ENCODE peak calls at places on chromosomes 12 and 14, in eight cellular contexts. C is ovary, N is GM12878, M is A549, A is sigmoid colon, X is upper lobe of left lung, E is HepG2, Q is suprapubic skin. S is an unnamed sample.

GRCh38 chr14:79515158-79515557 is 696.1 kb downstream of the DIO2 start:
- DNase-seq in E (no peak), C (no peak), A (no peak), N (no peak), X (no peak), M (no peak), Q (no peak), S (no peak)

GRCh38 chr14:35533357-35534129 is 421 bp upstream of the INSM2 start:
- DNase-seq in X (peak; percentile 93), C (peak; percentile 49), N (no peak), Q (no peak), E (peak; percentile 70), M (peak; percentile 60), A (peak; percentile 64), S (no peak)

GRCh38 chr12:110079477-110080400 is 31.4 kb upstream of the C12orf76 start:
- DNase-seq in A (peak; percentile 72), Q (no peak), C (no peak), N (peak; percentile 86), M (peak; percentile 63), X (no peak), E (peak; percentile 96), S (peak; percentile 38)

GRCh38 chr14:106733771-106734170 is 1207.4 kb downstream of the TMEM121 start:
- DNase-seq in X (no peak), N (no peak), M (no peak), E (no peak), A (no peak), Q (no peak), C (no peak), S (no peak)

GRCh38 chr12:95608252-95609033 is 57.2 kb upstream of the USP44 start:
- DNase-seq in X (no peak), N (no peak), Q (peak; percentile 76), A (no peak), C (peak; percentile 73), M (peak; percentile 46), E (peak; percentile 28), S (peak; percentile 68)

GRCh38 chr14:89507521-89507920 is 90.5 kb upstream of the FOXN3 start:
- DNase-seq in M (no peak), X (no peak), A (no peak), E (peak; percentile 32), N (peak; percentile 52), C (no peak), Q (no peak), S (no peak)

GRCh38 chr14:51738754-51739153 is 87.0 kb downstream of the FRMD6 start:
- DNase-seq in N (no peak), Q (no peak), M (peak; percentile 31), C (no peak), X (no peak), E (peak; percentile 4), A (no peak), S (no peak)

GRCh38 chr12:131082795-131083194 is 129.1 kb downstream of the ADGRD1 start:
- DNase-seq in C (no peak), N (no peak), Q (no peak), E (no peak), M (no peak), A (no peak), X (no peak), S (no peak)

GRCh38 chr14:75333523-75334190 is 55.0 kb downstream of the FOS start:
- DNase-seq in E (no peak), Q (no peak), M (no peak), N (no peak), C (no peak), A (peak; percentile 56), X (peak; percentile 54), S (no peak)

GRCh38 chr14:90398841-90399540 is 2.2 kb downstream of the CALM1 start:
- DNase-seq in C (no peak), A (no peak), E (no peak), Q (no peak), N (no peak), X (no peak), M (no peak), S (no peak)

GRCh38 chr14:91925727-91926121 is 21.8 kb downstream of the FBLN5 start:
- DNase-seq in E (no peak), X (no peak), N (no peak), M (no peak), Q (no peak), C (no peak), A (peak; percentile 58), S (no peak)

GRCh38 chr12:6914246-6914947 is at the start of gene ENO2:
- DNase-seq in M (peak; percentile 79), N (no peak), Q (peak; percentile 89), X (peak; percentile 95), A (peak; percentile 94), C (peak; percentile 78), E (peak; percentile 44), S (peak; percentile 57)

GRCh38 chr14:103711516-103712431 is 3.5 kb downstream of the XRCC3 start:
- DNase-seq in C (peak; percentile 65), E (no peak), Q (no peak), M (no peak), N (no peak), X (peak; percentile 87), A (peak; percentile 84), S (no peak)

GRCh38 chr12:114401346-114402320 is 4.3 kb downstream of the TBX5 start:
- DNase-seq in X (no peak), M (no peak), Q (no peak), N (no peak), E (no peak), A (peak; percentile 10), C (no peak), S (no peak)

DNA sequence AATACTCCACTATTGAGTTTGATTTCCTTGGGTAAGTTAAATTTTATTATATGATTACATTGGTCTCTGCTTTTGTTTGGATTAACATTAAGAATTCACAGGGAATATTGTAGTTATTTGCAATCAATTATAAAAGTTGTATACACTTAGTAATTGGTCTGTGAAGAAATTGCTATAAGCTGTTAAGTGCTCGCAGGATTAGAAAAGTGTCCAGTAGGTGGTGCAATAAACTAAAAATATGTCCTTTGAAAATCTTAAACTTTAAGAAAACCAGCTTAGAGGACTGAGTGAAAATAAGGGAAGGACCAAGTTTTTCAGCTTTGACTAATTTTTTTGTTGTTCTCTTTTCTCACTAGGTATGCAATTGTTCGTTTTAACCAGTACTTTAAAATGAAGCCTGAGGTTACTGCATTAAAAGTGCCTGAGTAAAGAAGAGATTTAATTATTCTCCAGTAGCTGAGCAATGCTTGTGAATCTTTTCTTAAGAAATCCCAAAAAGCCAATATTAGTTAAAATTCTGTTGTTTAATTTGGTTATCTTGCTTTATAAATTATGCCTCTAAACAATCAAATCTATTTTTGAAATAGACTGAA is 59.7 kb downstream of the ETNK1 start:
- DNase-seq in Q (no peak), E (peak; percentile 17), A (no peak), N (peak; percentile 11), M (no peak), C (no peak), X (no peak), S (no peak)
- TF ChIP-seq CTCF in Q (peak; percentile 54), E (peak; percentile 40), A (no peak), N (peak; percentile 61), M (peak; percentile 77), C (peak; percentile 18), X (peak; percentile 35), S (peak; percentile 42)

GRCh38 chr14:53968756-53969155 is 12.1 kb upstream of the BMP4 start:
- DNase-seq in Q (no peak), E (no peak), C (no peak), X (no peak), M (no peak), N (no peak), A (no peak), S (no peak)

GRCh38 chr14:53971501-53971900 is 14.9 kb upstream of the BMP4 start:
- DNase-seq in C (no peak), M (no peak), X (no peak), Q (no peak), N (no peak), E (no peak), A (no peak), S (no peak)

GRCh38 chr14:53964249-53964648 is 7.6 kb upstream of the BMP4 start:
- DNase-seq in Q (no peak), X (no peak), A (no peak), E (no peak), N (no peak), C (no peak), M (no peak), S (no peak)

GRCh38 chr14:53967606-53968005 is 11.0 kb upstream of the BMP4 start:
- DNase-seq in C (no peak), Q (no peak), N (no peak), X (no peak), A (no peak), M (no peak), E (no peak), S (no peak)

DNA sequence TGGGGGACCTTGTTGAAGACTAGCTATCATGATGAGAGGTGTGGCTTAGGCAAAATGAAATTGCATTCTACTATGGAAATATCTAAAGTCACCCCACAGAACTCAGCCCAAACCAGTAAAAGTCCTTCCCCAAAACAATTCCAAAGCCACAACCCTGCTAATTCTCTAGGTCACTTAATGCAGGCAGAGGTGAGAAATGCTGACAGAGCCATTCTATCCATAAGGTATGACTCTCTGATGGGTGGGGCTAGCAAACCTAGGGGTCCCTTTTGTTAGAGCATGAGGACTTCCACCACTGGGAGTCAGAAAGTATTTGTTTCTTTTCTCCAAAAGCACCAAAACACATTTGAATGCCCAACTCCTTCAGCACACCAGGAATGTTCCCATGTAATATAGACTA is 12.7 kb upstream of the BMP4 start:
- DNase-seq in C (no peak), E (no peak), X (no peak), Q (no peak), N (no peak), M (no peak), A (no peak), S (no peak)
- TF ChIP-seq EP300 in C (no peak), E (no peak), X (no peak), Q (no peak), N (no peak), M (no peak), A (no peak), S (no peak)

GRCh38 chr14:104723651-104724406 is at the start of gene ADSS1:
- DNase-seq in A (no peak), X (peak; percentile 94), Q (no peak), M (peak; percentile 70), N (no peak), E (peak; percentile 24), C (peak; percentile 70), S (peak; percentile 38)
- H3K4me3 ChIP-seq in A (peak within 1 kb of the TSS; percentile 51), X (peak within 1 kb of the TSS; percentile 88), Q (peak within 1 kb of the TSS; percentile 80), M (peak within 1 kb of the TSS; percentile 71), N (peak within 1 kb of the TSS; percentile 73), E (peak within 1 kb of the TSS; percentile 90), C (peak within 1 kb of the TSS; percentile 45), S (peak within 1 kb of the TSS; percentile 62)

GRCh38 chr14:97603201-97603600 is 806.0 kb downstream of the VRK1 start:
- DNase-seq in C (no peak), M (no peak), A (no peak), Q (no peak), X (no peak), E (no peak), N (no peak), S (no peak)
- TF ChIP-seq CTCF in C (no peak), M (no peak), A (no peak), Q (no peak), X (no peak), E (no peak), N (no peak), S (no peak)

S was measured in tibial nerve.